ENCODE peak calls at places on chromosomes 12 and 14, in four cellular contexts. F is OCI-LY7, W is mesothelial cell of epicardium, S is RWPE2. J is an unnamed sample.

GRCh38 chr12:113149361-113150150 is at the start of gene CFAP73:
- DNase-seq in F (no peak), W (peak), S (no peak), J (no peak)

GRCh38 chr12:15629108-15629507 is 160.1 kb downstream of the EPS8 start:
- DNase-seq in F (no peak), W (no peak), S (no peak), J (no peak)

GRCh38 chr14:106631886-106632285 is 1105.5 kb downstream of the TMEM121 start:
- DNase-seq in F (no peak), W (no peak), S (no peak), J (no peak)

GRCh38 chr12:95440401-95440800 is 33.6 kb upstream of the METAP2 start:
- DNase-seq in F (peak), W (no peak), S (no peak), J (no peak)

GRCh38 chr14:91350483-91350812 is 67.2 kb downstream of the CCDC88C start:
- DNase-seq in F (peak), W (no peak), S (no peak), J (peak)

GRCh38 chr14:35331605-35332516 is 39.7 kb downstream of the PSMA6 start:
- DNase-seq in F (no peak), W (peak), S (peak), J (peak)

GRCh38 chr12:89552376-89552775 is 26.5 kb upstream of the POC1B start:
- DNase-seq in F (no peak), W (no peak), S (no peak), J (no peak)

GRCh38 chr12:51124504-51124903 is 41.1 kb upstream of the CSRNP2 start:
- DNase-seq in F (no peak), W (no peak), S (no peak), J (no peak)

GRCh38 chr12:117361312-117361670 is at the start of gene NOS1:
- DNase-seq in F (no peak), W (no peak), S (no peak), J (no peak)

GRCh38 chr12:6067152-6067916 is 57.1 kb downstream of the VWF start:
- DNase-seq in F (no peak), W (no peak), S (no peak), J (no peak)

GRCh38 chr14:51868405-51868804 is 8.0 kb downstream of the GNG2 start:
- DNase-seq in F (no peak), W (no peak), S (no peak), J (no peak)

GRCh38 chr12:15322164-15323054 is at the start of gene PTPRO:
- DNase-seq in F (no peak), W (peak), S (no peak), J (no peak)

GRCh38 chr14:69475194-69475818 is 9.2 kb upstream of the PLEKHD1 start:
- DNase-seq in F (peak), W (no peak), S (peak), J (no peak)

GRCh38 chr12:106919910-106920544 is 35.7 kb upstream of the TMEM263 start:
- DNase-seq in F (peak), W (no peak), S (no peak), J (no peak)

GRCh38 chr14:105389976-105390848 is 8.1 kb upstream of the TEX22 start:
- DNase-seq in F (peak), W (no peak), S (peak), J (peak)

GRCh38 chr12:8890313-8891084 is 23.8 kb upstream of the PHC1 start:
- DNase-seq in F (peak), W (peak), S (no peak), J (no peak)

GRCh38 chr14:32711103-32711680 is 227.5 kb upstream of the NPAS3 start:
- DNase-seq in F (peak), W (no peak), S (no peak), J (no peak)

GRCh38 chr12:43893670-43894069 is 57.8 kb downstream of the TMEM117 start:
- DNase-seq in F (no peak), W (no peak), S (no peak), J (no peak)

GRCh38 chr12:84632556-84632955 is 280.0 kb downstream of the SLC6A15 start:
- DNase-seq in F (no peak), W (no peak), S (no peak), J (no peak)

GRCh38 chr12:123941485-123942276 is 30.9 kb downstream of the CCDC92 start:
- DNase-seq in F (no peak), W (no peak), S (no peak), J (no peak)

GRCh38 chr14:52032196-52032865 is 36.5 kb downstream of the NID2 start:
- DNase-seq in F (no peak), W (no peak), S (no peak), J (no peak)

GRCh38 chr14:85508863-85509262 is 21.1 kb upstream of the FLRT2 start:
- DNase-seq in F (no peak), W (no peak), S (no peak), J (no peak)

GRCh38 chr14:100341301-100342031 is 18.3 kb downstream of the SLC25A47 start:
- DNase-seq in F (peak), W (no peak), S (no peak), J (no peak)

GRCh38 chr12:45227668-45228067 is 11.8 kb downstream of the ANO6 start:
- DNase-seq in F (no peak), W (no peak), S (no peak), J (no peak)

GRCh38 chr12:24500466-24501232 is 448.3 kb downstream of the BCAT1 start:
- DNase-seq in F (no peak), W (no peak), S (no peak), J (no peak)

GRCh38 chr12:106359620-106360399 is 2.3 kb downstream of the POLR3B start:
- DNase-seq in F (no peak), W (no peak), S (no peak), J (no peak)

GRCh38 chr12:123379391-123379790 is 4.5 kb upstream of the KMT5A start:
- DNase-seq in F (no peak), W (no peak), S (no peak), J (no peak)

GRCh38 chr12:50220357-50221061 is 53.3 kb upstream of the CERS5 start:
- DNase-seq in F (peak), W (no peak), S (peak), J (no peak)

GRCh38 chr14:77133718-77134338 is 7.8 kb downstream of the ZDHHC22 start:
- DNase-seq in F (peak), W (peak), S (peak), J (no peak)

GRCh38 chr14:33509927-33510535 is 440.8 kb downstream of the EGLN3 start:
- DNase-seq in F (no peak), W (no peak), S (no peak), J (no peak)

GRCh38 chr12:7411343-7411742 is 32.6 kb downstream of the CD163L1 start:
- DNase-seq in F (peak), W (no peak), S (no peak), J (no peak)

GRCh38 chr12:51177897-51178296 is 5.0 kb upstream of the TFCP2 start:
- DNase-seq in F (no peak), W (no peak), S (no peak), J (no peak)

GRCh38 chr12:93183940-93184663 is 193.6 kb upstream of the NUDT4 start:
- DNase-seq in F (peak), W (no peak), S (no peak), J (no peak)

DNA sequence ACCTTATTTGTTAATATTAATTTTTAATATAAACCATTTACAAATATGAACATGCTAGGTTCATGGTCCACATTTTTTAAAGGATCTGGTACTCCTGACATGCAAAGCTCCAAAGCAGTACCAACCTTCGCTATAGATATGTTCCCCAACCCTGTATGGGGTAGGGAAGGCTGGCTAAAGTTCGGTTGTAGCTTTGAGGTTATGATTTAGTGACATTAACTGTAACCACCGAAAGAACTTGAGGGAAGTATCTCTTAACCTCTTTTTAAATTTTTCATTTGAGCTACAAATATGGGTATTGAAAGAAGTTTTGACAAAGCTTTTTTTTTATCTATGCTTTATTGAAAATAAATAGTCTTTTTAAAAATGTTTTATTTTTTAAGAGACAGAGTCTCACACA is 115.5 kb downstream of the DYRK2 start:
- DNase-seq in F (no peak), W (no peak), S (no peak), J (no peak)
- TF ChIP-seq CTCF in F (no peak), W (no peak), S (no peak), J (no peak)

GRCh38 chr14:50855558-50855957 is 16.3 kb upstream of the ABHD12B start:
- DNase-seq in F (no peak), W (no peak), S (no peak), J (no peak)
- TF ChIP-seq CTCF in F (no peak), W (no peak), S (no peak), J (peak)

GRCh38 chr12:71371132-71371531 is 68.5 kb upstream of the LGR5 start:
- DNase-seq in F (no peak), W (no peak), S (no peak), J (no peak)
- TF ChIP-seq CTCF in F (peak), W (no peak), S (no peak), J (peak)

DNA sequence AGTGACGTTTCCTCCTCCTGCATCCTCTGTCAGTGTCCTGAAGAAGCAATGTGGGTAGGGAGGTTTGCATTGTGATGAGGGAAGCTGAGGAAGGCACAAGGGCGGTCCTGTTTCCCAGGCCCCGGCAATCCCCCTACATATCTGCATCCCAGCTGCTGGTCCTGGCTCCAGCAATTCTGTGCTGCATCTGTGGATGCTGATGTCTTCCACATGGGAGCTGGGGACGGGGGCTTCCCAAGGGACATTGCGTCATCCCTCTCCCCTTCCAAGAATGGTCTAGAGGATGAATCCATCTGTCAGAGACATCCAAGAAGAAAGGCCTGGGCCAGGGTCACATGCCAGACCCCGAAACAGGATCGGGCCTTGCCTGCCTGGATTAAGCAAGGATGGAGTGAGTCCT is 52.1 kb downstream of the TSPAN11 start:
- DNase-seq in F (no peak), W (no peak), S (no peak), J (no peak)
- TF ChIP-seq CTCF in F (no peak), W (no peak), S (no peak), J (no peak)

GRCh38 chr12:47080725-47081502 is 1.2 kb upstream of the AMIGO2 start:
- DNase-seq in F (no peak), W (no peak), S (peak), J (no peak)

GRCh38 chr12:47078733-47079364 is 572 bp upstream of the PCED1B start:
- DNase-seq in F (no peak), W (no peak), S (no peak), J (no peak)

GRCh38 chr12:47078086-47078395 is 1.4 kb upstream of the PCED1B start:
- DNase-seq in F (no peak), W (no peak), S (no peak), J (no peak)

GRCh38 chr12:47079894-47080724 is at the start of gene AMIGO2:
- DNase-seq in F (no peak), W (no peak), S (peak), J (no peak)

GRCh38 chr12:47079365-47079893 is at the start of gene PCED1B:
- DNase-seq in F (peak), W (no peak), S (peak), J (peak)
- TF ChIP-seq CTCF in F (peak), W (no peak), S (peak), J (peak)

DNA sequence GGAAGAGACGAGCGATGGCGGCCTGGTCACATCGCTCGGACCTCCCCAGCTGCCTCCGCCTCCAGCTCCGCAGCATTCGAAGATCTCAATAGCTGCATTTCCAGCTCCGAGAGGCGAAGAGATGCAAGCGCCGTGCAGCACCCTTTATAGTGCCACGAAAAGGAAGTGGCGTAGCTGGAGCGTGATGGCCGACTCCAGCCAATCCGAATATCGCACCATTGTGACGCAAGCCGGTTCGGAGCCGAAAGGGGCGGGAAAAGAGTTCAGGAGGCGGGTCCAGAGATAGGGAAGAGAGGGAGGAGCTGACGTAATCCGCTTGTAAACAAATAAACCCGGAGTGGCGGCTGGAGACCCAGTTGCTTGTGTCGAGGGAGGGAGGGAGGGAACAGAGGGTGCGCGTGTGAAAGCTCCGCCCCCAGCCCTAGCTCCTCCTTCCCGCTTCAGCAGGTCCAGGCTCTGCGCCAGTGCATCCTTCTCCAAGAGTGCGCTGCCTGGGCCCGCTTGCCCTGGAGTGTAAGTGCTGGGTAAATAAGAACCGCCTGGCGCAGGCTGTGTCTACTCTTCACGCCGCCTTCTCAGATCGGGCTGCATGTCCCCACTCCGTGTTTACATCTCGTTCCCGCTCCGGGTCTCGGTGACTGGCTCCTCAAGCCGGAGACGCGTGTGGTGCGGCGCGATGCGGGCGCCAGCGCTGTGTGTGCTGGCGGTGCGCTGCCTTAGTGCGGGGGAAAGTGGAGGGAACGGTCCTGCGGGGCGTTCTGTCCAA is at the start of gene BTG1:
- DNase-seq in F (peak), W (peak), S (peak), J (peak)
- TF ChIP-seq CTCF in F (no peak), W (no peak), S (no peak), J (no peak)

GRCh38 chr12:26347300-26347699 is 151.9 kb downstream of the SSPN start:
- DNase-seq in F (no peak), W (no peak), S (no peak), J (no peak)

GRCh38 chr12:26341481-26341880 is 146.1 kb downstream of the SSPN start:
- DNase-seq in F (no peak), W (no peak), S (no peak), J (no peak)

GRCh38 chr12:26345471-26346003 is 150.2 kb downstream of the SSPN start:
- DNase-seq in F (no peak), W (no peak), S (no peak), J (no peak)

DNA sequence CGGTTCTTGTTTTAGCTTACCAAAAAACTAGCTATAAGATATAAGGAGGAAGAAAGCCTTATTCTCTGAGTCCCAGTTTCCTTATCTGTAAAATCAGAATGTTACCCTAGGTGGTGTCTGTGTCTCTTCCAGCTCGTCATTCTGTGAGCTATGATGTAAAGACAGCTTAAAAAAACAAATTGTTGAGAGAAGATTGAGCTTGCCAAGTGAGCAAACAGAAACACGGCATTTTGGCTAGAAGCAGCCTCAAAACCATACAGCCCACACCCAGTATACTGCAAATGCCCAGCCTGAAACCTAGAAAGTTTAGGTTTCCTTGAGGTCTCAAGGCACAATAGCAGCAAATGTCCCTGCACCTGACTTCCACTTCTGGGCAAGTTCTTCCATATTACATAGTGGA is 151.4 kb downstream of the SSPN start:
- DNase-seq in F (no peak), W (no peak), S (no peak), J (no peak)
- TF ChIP-seq CTCF in F (no peak), W (no peak), S (no peak), J (no peak)

GRCh38 chr14:82999802-83000201 is 1466.1 kb upstream of the SEL1L start:
- DNase-seq in F (no peak), W (no peak), S (no peak), J (no peak)
- TF ChIP-seq CTCF in F (peak), W (no peak), S (peak), J (peak)

DNA sequence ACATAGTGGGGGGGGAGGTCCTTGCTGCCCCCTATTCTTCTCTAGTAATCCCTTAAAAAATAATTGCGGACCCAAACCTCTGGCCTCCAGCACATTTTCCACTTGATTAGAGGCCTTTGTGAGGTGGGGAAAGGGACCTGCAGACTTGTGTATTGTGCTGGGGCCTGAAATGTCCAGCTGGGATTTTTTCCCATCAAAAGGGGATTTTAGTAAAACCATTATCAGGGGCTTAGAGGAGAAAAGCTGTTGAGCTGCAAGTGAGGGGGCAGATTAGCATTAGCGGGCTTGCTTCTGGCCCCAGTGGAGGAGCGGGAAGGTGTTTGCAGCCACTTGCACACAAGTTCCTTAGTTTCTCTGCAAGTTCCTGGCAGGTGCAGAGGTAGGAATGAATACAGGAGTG is 13.9 kb downstream of the FBXL14 start:
- DNase-seq in F (no peak), W (no peak), S (no peak), J (no peak)
- TF ChIP-seq CTCF in F (no peak), W (no peak), S (no peak), J (no peak)

DNA sequence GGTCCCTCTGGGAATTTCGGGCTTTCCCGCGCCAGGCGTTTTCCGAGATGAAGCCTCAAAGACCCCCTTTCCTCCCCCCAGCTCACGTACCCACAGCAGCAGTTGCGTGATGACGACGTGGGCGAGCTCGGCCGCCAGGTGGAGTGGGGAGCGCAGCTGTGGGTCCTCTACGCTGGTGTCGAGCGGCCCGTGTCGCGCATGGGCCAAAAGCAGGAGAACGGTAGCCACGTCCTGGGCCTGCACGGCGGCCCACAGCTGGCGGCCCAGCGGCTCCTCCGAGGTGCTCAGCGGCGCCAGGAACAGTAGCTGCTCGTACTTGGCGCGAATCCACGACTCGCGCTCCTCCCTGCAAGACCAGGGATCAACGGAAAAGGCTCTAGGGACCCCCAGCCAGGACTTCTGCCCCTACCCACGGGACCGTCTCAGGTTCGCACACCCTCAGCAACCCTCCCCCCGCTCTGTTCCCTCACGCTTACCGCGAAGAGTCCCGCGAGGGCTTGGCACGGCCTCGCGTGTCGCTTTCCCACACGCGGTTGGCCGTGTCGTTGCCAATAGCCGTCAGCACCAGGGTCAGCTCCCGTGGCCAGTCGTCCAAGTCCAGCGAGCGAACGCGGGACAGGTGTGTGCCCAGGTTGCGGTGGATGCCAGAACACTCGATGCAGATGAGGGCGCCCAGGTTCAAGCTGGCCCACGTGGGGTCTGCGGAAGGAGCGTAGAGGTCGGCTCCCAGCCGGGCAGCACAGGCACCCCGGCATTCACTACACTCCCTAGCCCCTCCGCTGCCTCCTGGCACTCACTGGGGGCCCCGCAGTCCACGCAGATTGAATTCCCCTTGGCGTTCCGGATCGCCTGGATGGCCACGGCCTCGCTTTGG is 11.4 kb downstream of the AGAP2 start:
- DNase-seq in F (no peak), W (no peak), S (no peak), J (no peak)
- TF ChIP-seq CTCF in F (no peak), W (no peak), S (no peak), J (peak)

J was measured in chondrocyte.